ENCODE peak calls at places on chromosomes 3 and 15, in four cellular contexts. L is RWPE1, M is aorta, X is GM23338. T is an unnamed sample.

GRCh38 chr15:40309344-40309862 is 1.7 kb upstream of the PLCB2 start:
- DNase-seq in L (no peak), M (peak), X (peak), T (no peak)

GRCh38 chr3:94046533-94046932 is 16.2 kb downstream of the DHFR2 start:
- DNase-seq in L (no peak), M (no peak), X (no peak), T (no peak)

GRCh38 chr15:65512807-65513416 is 4.6 kb downstream of the DPP8 start:
- DNase-seq in L (no peak), M (no peak), X (no peak), T (no peak)

GRCh38 chr3:71495708-71496472 is 87.6 kb downstream of the FOXP1 start:
- DNase-seq in L (peak), M (no peak), X (peak), T (peak)

GRCh38 chr3:22106213-22106867 is 355.3 kb upstream of the ZNF385D start:
- DNase-seq in L (no peak), M (no peak), X (no peak), T (no peak)

GRCh38 chr3:8769088-8769822 is at the start of gene OXTR:
- DNase-seq in L (peak), M (peak), X (peak), T (no peak)

GRCh38 chr3:57397175-57398026 is 104.9 kb upstream of the ASB14 start:
- DNase-seq in L (peak), M (no peak), X (peak), T (no peak)

GRCh38 chr3:129664040-129664646 is 57.7 kb upstream of the PLXND1 start:
- DNase-seq in L (no peak), M (no peak), X (no peak), T (no peak)

GRCh38 chr3:138173769-138174420 is 826 bp downstream of the DBR1 start:
- DNase-seq in L (no peak), M (no peak), X (no peak), T (no peak)

GRCh38 chr3:69354948-69355347 is 30.9 kb downstream of the FRMD4B start:
- DNase-seq in L (no peak), M (no peak), X (no peak), T (no peak)

GRCh38 chr15:90478981-90479481 is 50.7 kb upstream of the CRTC3 start:
- DNase-seq in L (no peak), M (no peak), X (no peak), T (peak)

GRCh38 chr3:105537371-105538075 is 170.8 kb downstream of the ALCAM start:
- DNase-seq in L (no peak), M (no peak), X (no peak), T (no peak)

GRCh38 chr3:13064469-13064868 is 8.8 kb downstream of the IQSEC1 start:
- DNase-seq in L (no peak), M (no peak), X (no peak), T (no peak)

GRCh38 chr3:9902372-9903237 is at the start of gene IL17RE:
- DNase-seq in L (peak), M (peak), X (peak), T (no peak)
- H3K27ac ChIP-seq in L (peak), M (no peak), X (no peak), T (peak)

GRCh38 chr15:76235186-76235826 is 76.0 kb downstream of the ETFA start:
- DNase-seq in L (peak), M (no peak), X (peak), T (no peak)
- H3K27ac ChIP-seq in L (no peak), M (no peak), X (no peak), T (no peak)

DNA sequence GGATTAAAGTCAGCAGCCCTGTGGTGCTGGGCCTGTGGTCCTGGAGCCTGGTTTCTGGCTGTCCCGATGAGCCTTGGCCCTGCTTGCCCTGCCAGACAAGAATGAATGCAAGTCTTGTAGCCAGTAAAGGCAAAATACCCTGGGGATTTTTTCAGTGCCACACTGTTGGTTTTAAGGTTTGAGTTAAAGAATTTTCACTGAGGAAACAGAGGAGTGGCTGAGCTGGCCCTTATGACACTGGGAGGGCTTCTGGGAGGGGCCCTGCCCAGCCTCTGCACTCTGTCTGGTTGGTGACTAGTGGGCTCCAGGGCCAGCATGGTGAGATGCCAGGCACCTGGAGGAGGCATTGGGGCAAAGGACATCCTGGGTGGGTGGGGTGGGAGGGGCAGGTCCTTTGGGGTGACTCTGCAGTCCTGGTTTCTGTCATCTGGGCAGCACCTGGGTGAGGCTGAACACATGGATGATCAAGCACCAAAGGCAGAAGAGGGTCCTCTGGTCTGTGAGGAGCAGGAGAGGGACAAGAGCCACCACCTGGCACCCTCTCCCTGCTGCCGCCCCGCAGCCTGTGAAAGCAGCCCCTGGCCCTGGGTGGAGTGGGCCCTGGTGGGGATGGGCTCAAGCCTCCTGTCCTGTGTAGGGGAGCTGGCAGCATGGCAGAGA is 12.5 kb upstream of the PLA2G4E start:
- DNase-seq in L (no peak), M (no peak), X (no peak), T (no peak)
- H3K27ac ChIP-seq in L (peak), M (no peak), X (no peak), T (peak)

DNA sequence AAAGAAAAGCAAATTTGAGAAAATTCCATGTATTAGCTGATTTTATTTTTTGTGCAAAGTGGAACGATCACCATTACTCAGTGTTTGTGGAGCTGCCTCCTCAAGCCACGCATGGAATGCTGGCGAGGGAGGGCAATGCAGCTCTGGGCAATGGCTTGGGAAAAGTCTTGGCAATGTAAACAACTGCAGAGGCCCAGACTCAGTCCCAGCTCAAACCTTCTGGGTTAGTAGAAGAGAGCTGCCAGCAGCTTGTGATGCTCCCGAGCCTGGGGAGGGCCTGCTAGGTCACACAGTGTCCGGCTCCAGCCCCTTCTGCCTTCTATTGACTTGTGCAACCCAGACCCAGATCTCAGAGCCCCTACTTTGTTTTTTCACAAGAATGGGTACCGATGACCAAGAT is 4.3 kb downstream of the EPHB1 start:
- DNase-seq in L (no peak), M (no peak), X (no peak), T (no peak)
- H3K27ac ChIP-seq in L (no peak), M (no peak), X (no peak), T (no peak)

T was measured in epithelial cell of prostate.